ENCODE peak calls at places on chromosomes 6 and 20, in six cellular contexts. A is PC-9; D is A549; U is IMR-90; T is CD8-positive, alpha-beta T cell; B is GM23248. P is an unnamed sample.

GRCh38 chr20:43389231-43389630 is 68.5 kb upstream of the SRSF6 start:
- DNase-seq in T (no peak), U (no peak), B (peak; percentile 49), D (no peak), A (no peak), P (no peak)

GRCh38 chr20:62489186-62489939 is 13.6 kb upstream of the GATA5 start:
- DNase-seq in A (peak; percentile 52), B (peak; percentile 63), D (peak; percentile 36), U (no peak), T (no peak), P (no peak)

GRCh38 chr20:10171864-10172751 is 46.5 kb upstream of the SNAP25 start:
- DNase-seq in T (peak; percentile 1), D (peak; percentile 84), B (peak; percentile 65), A (peak; percentile 35), U (peak; percentile 25), P (peak; percentile 87)

GRCh38 chr6:31441368-31442267 is 38.2 kb downstream of the MICA start:
- DNase-seq in U (peak; percentile 34), B (peak; percentile 87), T (peak; percentile 80), A (peak; percentile 74), D (peak; percentile 50), P (peak; percentile 67)

GRCh38 chr6:25017932-25018581 is 82.3 kb upstream of the RIPOR2 start:
- DNase-seq in U (peak; percentile 65), B (peak; percentile 75), A (peak; percentile 59), D (peak; percentile 37), T (peak; percentile 74), P (no peak)

GRCh38 chr6:27753668-27754407 is 158.4 kb downstream of the OR2B2 start:
- DNase-seq in B (peak; percentile 89), A (peak; percentile 81), U (peak; percentile 76), T (peak; percentile 26), D (peak; percentile 91), P (peak; percentile 90)

GRCh38 chr6:88013554-88013953 is 34.1 kb upstream of the SPACA1 start:
- DNase-seq in B (peak; percentile 8), T (no peak), D (no peak), U (no peak), A (no peak), P (no peak)

GRCh38 chr6:22447191-22447590 is 122.2 kb upstream of the HDGFL1 start:
- DNase-seq in A (no peak), D (no peak), B (no peak), U (no peak), T (no peak), P (no peak)

GRCh38 chr20:48657426-48658197 is 170.2 kb downstream of the PREX1 start:
- DNase-seq in B (peak; percentile 81), A (peak; percentile 73), D (peak; percentile 78), U (peak; percentile 69), T (peak; percentile 50), P (peak; percentile 50)

GRCh38 chr6:2509746-2510145 is 241.0 kb downstream of the MYLK4 start:
- DNase-seq in D (no peak), U (peak; percentile 73), A (no peak), B (peak; percentile 64), T (no peak), P (peak; percentile 16)

GRCh38 chr6:105345506-105345905 is 57.4 kb downstream of the PREP start:
- DNase-seq in U (no peak), B (no peak), D (no peak), T (no peak), A (no peak), P (no peak)

GRCh38 chr20:51906049-51906448 is 103.7 kb upstream of the SALL4 start:
- DNase-seq in D (no peak), A (no peak), B (no peak), T (no peak), U (no peak), P (no peak)

GRCh38 chr6:56642366-56643261 is at the start of gene DST:
- DNase-seq in U (peak; percentile 95), B (peak; percentile 93), T (no peak), A (peak; percentile 35), D (peak; percentile 66), P (peak; percentile 66)

GRCh38 chr20:47917549-47918070 is 132.3 kb upstream of the SULF2 start:
- DNase-seq in D (no peak), T (no peak), A (no peak), U (no peak), B (no peak), P (no peak)

GRCh38 chr6:127606131-127606562 is 29.2 kb downstream of the C6orf58 start:
- DNase-seq in T (no peak), A (no peak), B (peak; percentile 57), U (peak; percentile 31), D (peak; percentile 31), P (no peak)

GRCh38 chr6:168286116-168286515 is 33.5 kb downstream of the DACT2 start:
- DNase-seq in B (no peak), T (no peak), D (no peak), U (no peak), A (no peak), P (no peak)
- H3K4me1 ChIP-seq in B (no peaks in the 10 kb centered on the region), T (no peaks in the 10 kb centered on the region), D (no peaks in the 10 kb centered on the region), U (no peaks in the 10 kb centered on the region), A (no peaks in the 10 kb centered on the region), P (no peaks in the 10 kb centered on the region)

GRCh38 chr20:13644010-13644409 is 5.3 kb upstream of the TASP1 start:
- DNase-seq in U (no peak), A (no peak), B (peak; percentile 55), T (no peak), D (peak; percentile 32), P (peak; percentile 6)

GRCh38 chr20:13638162-13638495 is 603 bp downstream of the TASP1 start:
- DNase-seq in U (peak; percentile 16), T (no peak), B (no peak), A (no peak), D (peak; percentile 31), P (no peak)

DNA sequence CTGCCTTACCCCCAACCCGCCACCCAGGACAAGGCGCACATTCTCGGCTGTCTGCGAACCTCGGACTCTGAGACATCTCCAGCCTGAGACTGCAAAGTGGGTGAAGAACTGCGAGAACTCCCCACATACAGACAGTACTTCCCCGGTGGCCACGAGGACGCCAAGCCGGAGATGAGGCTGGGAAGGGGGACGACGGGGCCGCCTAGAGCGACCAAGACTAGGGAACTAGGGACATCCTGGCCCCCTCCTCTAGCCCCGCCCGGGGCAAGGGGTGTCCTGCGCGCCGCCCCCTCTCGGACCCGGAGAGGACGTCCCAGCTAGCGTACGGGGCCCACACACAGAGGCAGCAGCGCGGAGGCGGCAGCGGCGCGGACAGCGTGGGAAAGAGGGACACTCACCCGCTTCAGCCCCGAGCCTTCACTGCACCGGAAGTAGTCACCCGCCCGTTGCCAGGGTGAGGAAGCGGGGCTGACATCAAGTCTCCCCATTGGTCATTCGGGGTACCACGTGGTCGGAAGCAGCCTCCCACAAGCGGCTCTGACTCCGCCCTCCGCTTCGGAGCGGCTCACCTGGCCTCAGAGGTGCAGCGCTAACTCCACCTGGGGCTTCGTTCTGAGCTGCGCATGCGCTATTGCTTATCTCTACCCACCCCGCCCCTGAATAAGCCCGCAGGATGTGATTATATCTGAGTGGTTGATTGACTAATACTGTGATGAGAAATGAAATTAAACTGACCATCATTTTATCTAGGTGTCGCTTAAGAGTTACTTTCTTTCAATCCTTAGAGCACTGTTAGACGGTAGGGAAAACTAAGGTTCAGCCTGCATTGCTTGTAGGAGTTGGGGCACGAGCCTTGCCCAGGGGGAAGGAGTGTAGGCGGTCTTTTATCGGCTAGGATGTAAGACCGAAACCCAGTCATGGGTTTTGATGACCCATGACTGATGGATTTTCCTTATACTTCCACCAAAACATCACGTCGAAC is at the start of gene TASP1:
- DNase-seq in A (peak; percentile 99), U (peak; percentile 94), D (peak; percentile 97), B (peak; percentile 99), T (peak; percentile 94), P (peak; percentile 87)
- H3K4me3 ChIP-seq in A (peak within 1 kb of the TSS; percentile 98), U (peak within 1 kb of the TSS; percentile 84), D (peak within 1 kb of the TSS; percentile 79), B (peak within 1 kb of the TSS; percentile 98), T (peak within 1 kb of the TSS; percentile 85), P (peak within 1 kb of the TSS; percentile 65)

DNA sequence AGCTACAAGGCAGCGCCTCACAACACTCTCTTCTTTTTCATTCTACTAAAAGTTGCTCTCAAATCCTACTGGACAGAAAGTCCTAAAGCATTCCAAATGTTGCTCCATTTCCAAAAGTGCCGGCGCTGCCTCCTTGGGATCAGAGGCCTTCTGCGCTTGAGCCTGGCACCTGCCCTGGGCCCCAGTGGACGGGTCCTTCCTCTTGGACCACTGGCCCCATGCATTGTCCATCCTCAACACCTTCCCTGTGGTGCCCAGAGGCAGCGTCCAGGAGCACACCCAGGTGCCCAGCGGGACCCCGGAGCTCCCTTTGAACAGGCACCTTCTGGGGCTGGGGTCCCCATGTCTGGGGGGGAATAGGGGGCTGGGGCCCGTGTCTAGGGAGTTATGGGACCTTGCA is 205.2 kb downstream of the ERMARD start:
- DNase-seq in D (no peak), A (no peak), U (no peak), T (no peak), B (no peak), P (no peak)
- H3K27ac ChIP-seq in D (no peak overlapping the region), A (no peak overlapping the region), U (no peak overlapping the region), T (no peak overlapping the region), B (no peak overlapping the region), P (no peak overlapping the region)

GRCh38 chr6:34318492-34319470 is 70.0 kb upstream of the SMIM29 start:
- DNase-seq in A (no peak), T (no peak), U (no peak), D (no peak), B (no peak), P (no peak)

GRCh38 chr6:34316442-34317171 is 67.8 kb upstream of the SMIM29 start:
- DNase-seq in B (no peak), U (no peak), D (no peak), T (no peak), A (no peak), P (no peak)

GRCh38 chr6:34317882-34318491 is 69.2 kb upstream of the SMIM29 start:
- DNase-seq in A (no peak), D (no peak), U (peak; percentile 11), B (peak; percentile 38), T (no peak), P (no peak)

GRCh38 chr6:34317172-34317477 is 68.3 kb upstream of the SMIM29 start:
- DNase-seq in U (no peak), T (no peak), D (no peak), A (no peak), B (no peak), P (no peak)

GRCh38 chr6:34319471-34319885 is 70.7 kb upstream of the SMIM29 start:
- DNase-seq in U (no peak), A (peak; percentile 54), B (no peak), T (no peak), D (no peak), P (no peak)
- H3K4me1 ChIP-seq in U (peaks cover 2% of the 10 kb centered on the region), A (peaks cover 40% of the 10 kb centered on the region), B (no peaks in the 10 kb centered on the region), T (peaks cover 10% of the 10 kb centered on the region), D (no peaks in the 10 kb centered on the region), P (no peaks in the 10 kb centered on the region)

GRCh38 chr6:166007349-166008263 is 160.0 kb downstream of the TBXT start:
- DNase-seq in B (peak; percentile 78), A (no peak), T (no peak), U (peak; percentile 88), D (peak; percentile 91), P (no peak)
- H3K4me3 ChIP-seq in B (peak overlapping the region; percentile 71), A (no peak overlapping the region), T (no peak overlapping the region), U (no peak overlapping the region), D (peak overlapping the region; percentile 58), P (no peak overlapping the region)